ENCODE peak calls at places on chromosomes 2 and 18, in five cellular contexts. E is GM12878, W is HepG2, K is K562, Q is WTC11. V is an unnamed sample.

GRCh38 chr18:69216390-69216789 is 184.3 kb upstream of the DOK6 start:
- DNase-seq in E (no peak), W (no peak), K (no peak), Q (no peak), V (no peak)

GRCh38 chr2:15457868-15458267 is 103.3 kb downstream of the NBAS start:
- DNase-seq in E (no peak), W (no peak), K (no peak), Q (no peak), V (no peak)

GRCh38 chr18:46502444-46502843 is 154.6 kb downstream of the LOXHD1 start:
- DNase-seq in E (no peak), W (no peak), K (peak), Q (peak), V (peak)

GRCh38 chr2:28377984-28378678 is 14.5 kb upstream of the FOSL2 start:
- DNase-seq in E (no peak), W (no peak), K (no peak), Q (no peak), V (no peak)

GRCh38 chr2:66794571-66794970 is 359.6 kb downstream of the MEIS1 start:
- DNase-seq in E (no peak), W (no peak), K (no peak), Q (no peak), V (no peak)

GRCh38 chr2:147405651-147406050 is 439.2 kb upstream of the ACVR2A start:
- DNase-seq in E (no peak), W (no peak), K (no peak), Q (no peak), V (no peak)

GRCh38 chr2:66252002-66252545 is 182.9 kb upstream of the MEIS1 start:
- DNase-seq in E (no peak), W (no peak), K (no peak), Q (no peak), V (no peak)

GRCh38 chr2:120423167-120423943 is 77.4 kb downstream of the INHBB start:
- DNase-seq in E (no peak), W (no peak), K (no peak), Q (no peak), V (peak)

GRCh38 chr2:85899849-85900248 is 11.1 kb upstream of the ST3GAL5 start:
- DNase-seq in E (no peak), W (no peak), K (no peak), Q (no peak), V (no peak)

GRCh38 chr2:119234021-119235019 is 10.7 kb downstream of the STEAP3 start:
- DNase-seq in E (no peak), W (peak), K (peak), Q (peak), V (no peak)

GRCh38 chr2:160379399-160379798 is 114.2 kb downstream of the RBMS1 start:
- DNase-seq in E (no peak), W (no peak), K (no peak), Q (no peak), V (no peak)

GRCh38 chr2:18883626-18884456 is 294.5 kb upstream of the NT5C1B start:
- DNase-seq in E (no peak), W (peak), K (no peak), Q (peak), V (no peak)

GRCh38 chr2:111116016-111116746 is 4.5 kb upstream of the BCL2L11 start:
- DNase-seq in E (peak), W (no peak), K (no peak), Q (no peak), V (no peak)

GRCh38 chr2:200003444-200003843 is 48.1 kb downstream of the MAIP1 start:
- DNase-seq in E (no peak), W (no peak), K (no peak), Q (no peak), V (no peak)

GRCh38 chr2:169047253-169048250 is 16.4 kb upstream of the ABCB11 start:
- DNase-seq in E (no peak), W (no peak), K (no peak), Q (no peak), V (no peak)

GRCh38 chr18:78713064-78713463 is 266.6 kb upstream of the SALL3 start:
- DNase-seq in E (no peak), W (no peak), K (peak), Q (peak), V (peak)

GRCh38 chr2:222734690-222735014 is 63.2 kb downstream of the MOGAT1 start:
- DNase-seq in E (peak), W (peak), K (no peak), Q (no peak), V (no peak)

GRCh38 chr2:201696151-201696659 is 2.2 kb downstream of the MPP4 start:
- DNase-seq in E (no peak), W (no peak), K (no peak), Q (no peak), V (no peak)
- TF ChIP-seq ATF2 in E (no peak), W (no peak), K (no peak), Q (no peak), V (no peak)

GRCh38 chr2:175004730-175004979 is 526 bp downstream of the CHN1 start:
- DNase-seq in E (no peak), W (no peak), K (no peak), Q (no peak), V (no peak)

GRCh38 chr2:175007510-175007909 is 2.3 kb upstream of the CHN1 start:
- DNase-seq in E (no peak), W (no peak), K (no peak), Q (no peak), V (no peak)

GRCh38 chr2:175002547-175003274 is 2.5 kb downstream of the CHN1 start:
- DNase-seq in E (no peak), W (no peak), K (no peak), Q (no peak), V (no peak)

GRCh38 chr2:175003875-175004729 is 1.1 kb downstream of the CHN1 start:
- DNase-seq in E (no peak), W (no peak), K (no peak), Q (peak), V (peak)

GRCh38 chr2:175004980-175005832 is at the start of gene CHN1:
- DNase-seq in E (no peak), W (peak), K (peak), Q (peak), V (no peak)
- TF ChIP-seq ATF2 in E (no peak), W (no peak), K (no peak), Q (no peak), V (no peak)

GRCh38 chr18:48229445-48230052 is 179.6 kb downstream of the ZBTB7C start:
- DNase-seq in E (no peak), W (no peak), K (no peak), Q (peak), V (no peak)

GRCh38 chr18:48228841-48229240 is 180.3 kb downstream of the ZBTB7C start:
- DNase-seq in E (no peak), W (no peak), K (no peak), Q (no peak), V (no peak)

GRCh38 chr18:48227206-48227605 is 182.0 kb downstream of the ZBTB7C start:
- DNase-seq in E (no peak), W (no peak), K (no peak), Q (no peak), V (no peak)

GRCh38 chr18:48228301-48228715 is 180.9 kb downstream of the ZBTB7C start:
- DNase-seq in E (no peak), W (no peak), K (no peak), Q (no peak), V (no peak)

DNA sequence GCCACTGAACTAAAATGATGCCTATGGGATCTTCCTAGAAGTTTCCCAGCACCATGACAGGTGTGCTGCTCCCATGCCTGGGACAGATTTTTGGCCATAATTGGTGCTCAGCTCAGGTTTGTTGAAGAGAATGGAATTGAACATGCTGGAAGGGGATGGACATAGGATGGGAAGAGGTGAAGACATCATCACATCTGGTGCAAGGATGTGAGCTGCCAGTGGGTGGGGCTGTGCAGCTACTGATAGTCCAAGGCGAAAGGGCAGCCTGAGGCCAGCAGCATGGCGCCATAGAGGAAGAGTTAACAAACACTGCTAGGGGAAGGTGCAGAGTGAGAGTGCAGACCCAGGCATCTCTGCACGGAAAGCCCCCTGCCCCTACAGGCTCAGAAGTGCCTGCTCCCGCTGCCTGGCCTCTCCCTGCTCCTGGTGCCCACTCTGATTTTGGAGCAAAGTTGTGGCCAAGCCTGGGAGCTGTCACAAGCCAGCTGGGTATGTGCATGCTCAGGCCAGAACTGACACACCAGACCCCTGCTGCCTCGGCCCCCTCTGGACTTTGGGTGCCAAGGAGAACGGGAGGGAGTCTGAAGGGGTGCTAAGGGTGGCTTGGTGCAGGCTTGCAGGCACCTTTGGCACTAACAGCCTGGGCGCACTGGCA is 178.6 kb downstream of the ZBTB7C start:
- DNase-seq in E (no peak), W (peak), K (peak), Q (peak), V (peak)
- TF ChIP-seq ATF2 in E (no peak), W (no peak), K (no peak), Q (no peak), V (no peak)

GRCh38 chr2:101823347-101823791 is 125.9 kb downstream of the MAP4K4 start:
- DNase-seq in E (no peak), W (peak), K (peak), Q (peak), V (peak)
- TF ChIP-seq ATF2 in E (no peak), W (no peak), K (no peak), Q (no peak), V (no peak)

GRCh38 chr2:176536739-176537138 is 267.5 kb downstream of the MTX2 start:
- DNase-seq in E (no peak), W (no peak), K (no peak), Q (no peak), V (no peak)

GRCh38 chr2:176533505-176534193 is 264.4 kb downstream of the MTX2 start:
- DNase-seq in E (no peak), W (no peak), K (no peak), Q (no peak), V (no peak)

GRCh38 chr2:176537932-176538331 is 268.7 kb downstream of the MTX2 start:
- DNase-seq in E (no peak), W (no peak), K (no peak), Q (no peak), V (no peak)

GRCh38 chr2:176534798-176535479 is 265.7 kb downstream of the MTX2 start:
- DNase-seq in E (no peak), W (no peak), K (no peak), Q (no peak), V (no peak)

DNA sequence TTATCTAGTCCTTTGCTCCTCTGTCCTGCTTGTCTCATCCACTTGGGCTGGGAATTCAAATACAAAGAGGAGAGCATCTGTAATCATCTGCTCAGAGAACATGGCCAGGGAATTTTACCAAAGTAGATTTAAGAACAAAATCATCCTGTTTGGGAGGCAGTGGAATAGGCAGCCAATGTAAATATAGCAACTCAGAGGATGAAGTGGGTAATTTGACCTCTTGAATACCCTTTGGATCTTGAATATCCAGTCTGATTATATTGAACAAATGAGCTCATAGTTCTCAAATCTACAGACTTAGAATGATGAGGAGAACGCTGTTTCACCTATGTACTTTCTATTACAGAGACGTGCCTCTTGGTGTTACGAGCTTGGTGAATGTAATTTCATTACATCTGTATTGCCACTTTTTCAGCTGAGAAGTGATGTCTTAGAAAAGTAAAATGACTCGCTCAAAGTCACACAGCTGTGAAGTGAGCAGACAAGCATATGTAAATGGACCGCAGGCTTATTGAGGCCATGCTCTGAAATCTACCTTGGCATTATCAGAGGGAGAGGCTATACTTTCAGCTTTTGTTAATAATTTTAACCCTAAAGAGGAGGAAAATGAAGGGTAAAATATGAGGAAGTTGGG is 266.4 kb downstream of the MTX2 start:
- DNase-seq in E (no peak), W (no peak), K (no peak), Q (no peak), V (no peak)
- TF ChIP-seq ATF2 in E (no peak), W (no peak), K (no peak), Q (no peak), V (no peak)

DNA sequence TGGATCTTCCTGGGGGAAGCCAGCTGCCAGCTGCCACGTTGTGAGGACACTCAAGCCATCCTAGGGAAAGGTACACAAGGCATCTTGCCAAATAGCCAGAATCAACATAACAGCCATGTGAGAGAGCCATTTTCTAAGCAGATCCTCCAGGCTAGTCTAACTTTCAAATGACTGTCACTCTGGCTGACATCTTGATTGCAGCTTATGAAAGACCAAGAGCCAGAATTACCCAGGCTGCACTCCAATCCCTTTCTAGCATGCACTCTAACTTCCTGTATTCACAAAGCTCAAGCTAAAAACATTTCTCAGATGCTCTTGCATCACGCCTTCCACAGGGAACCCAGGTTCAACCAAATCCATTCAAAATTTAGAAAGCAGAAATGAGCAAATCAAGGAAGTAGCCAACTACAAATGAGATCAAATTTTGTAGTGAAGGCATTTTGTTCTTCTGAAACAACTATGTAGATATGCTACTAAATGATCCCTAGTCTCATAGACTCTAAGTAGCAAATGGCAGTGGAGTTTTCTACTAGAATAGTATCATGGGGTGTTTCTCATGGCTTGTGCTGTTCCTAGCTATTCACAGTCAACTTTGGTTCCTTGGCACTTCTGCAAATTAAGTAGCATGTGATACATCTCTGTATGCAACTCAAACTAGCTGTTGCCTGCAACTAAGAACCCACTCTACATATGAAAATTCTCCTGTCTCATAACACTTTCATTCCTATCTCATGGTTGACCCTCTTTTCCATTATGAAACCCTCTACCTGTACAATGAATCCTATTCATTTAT is 281.9 kb downstream of the ZEB2 start:
- DNase-seq in E (no peak), W (peak), K (no peak), Q (no peak), V (no peak)
- TF ChIP-seq ATF2 in E (no peak), W (no peak), K (no peak), Q (no peak), V (no peak)

GRCh38 chr2:239676716-239677454 is 276.1 kb upstream of the HDAC4 start:
- DNase-seq in E (no peak), W (no peak), K (no peak), Q (no peak), V (no peak)
- TF ChIP-seq ATF2 in E (no peak), W (no peak), K (no peak), Q (no peak), V (no peak)

DNA sequence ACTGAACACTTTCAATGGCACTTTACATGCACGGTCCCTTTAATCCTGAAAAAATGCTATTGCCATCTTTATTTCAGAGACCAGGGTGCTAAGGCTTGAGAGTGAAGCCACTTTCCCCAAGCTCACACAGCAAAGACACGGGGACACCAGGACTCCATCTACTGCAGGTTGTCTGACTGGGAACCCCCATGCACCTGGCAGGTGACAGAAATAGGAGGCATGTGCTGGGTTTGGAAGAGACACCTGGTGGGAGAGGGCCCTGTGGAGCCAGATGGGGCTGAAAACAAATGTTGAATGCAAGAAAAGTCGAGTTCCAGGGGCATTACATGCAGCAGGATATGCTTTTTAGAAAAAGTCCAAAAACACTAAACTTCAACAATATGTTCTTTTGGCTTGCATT is 5.2 kb upstream of the EHD3 start:
- DNase-seq in E (no peak), W (no peak), K (no peak), Q (no peak), V (peak)
- TF ChIP-seq ATF2 in E (no peak), W (no peak), K (no peak), Q (no peak), V (no peak)

DNA sequence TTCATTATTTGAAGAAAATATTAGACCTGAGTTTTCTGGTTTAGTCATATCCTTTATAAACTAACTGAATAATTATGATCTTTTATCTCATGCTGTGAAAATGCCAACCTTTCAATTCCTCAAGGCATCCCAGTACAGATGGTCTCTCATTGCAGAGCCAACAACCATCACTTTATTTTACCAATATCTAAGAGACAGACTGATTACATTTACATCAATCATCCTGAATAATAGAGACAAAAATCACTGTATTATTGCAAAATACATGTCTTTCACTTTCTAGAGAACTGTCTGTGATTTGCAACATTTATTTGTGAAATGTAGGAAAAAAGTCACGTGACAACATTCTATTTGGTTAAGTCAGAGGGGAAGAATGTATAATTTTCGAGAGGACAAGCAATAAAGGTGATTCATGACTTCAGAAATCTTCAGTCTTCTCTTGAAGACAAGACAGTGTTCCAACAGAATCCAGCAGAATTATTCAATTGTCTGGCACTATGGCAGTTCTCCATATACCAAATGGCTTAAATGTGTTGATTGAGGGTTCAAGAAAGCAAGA is 503.6 kb upstream of the SYT4 start:
- DNase-seq in E (no peak), W (no peak), K (no peak), Q (no peak), V (no peak)
- TF ChIP-seq ATF2 in E (no peak), W (no peak), K (no peak), Q (no peak), V (no peak)

GRCh38 chr2:228771719-228772254 is 499.3 kb downstream of the PID1 start:
- DNase-seq in E (no peak), W (no peak), K (no peak), Q (no peak), V (no peak)
- TF ChIP-seq ATF2 in E (no peak), W (no peak), K (no peak), Q (no peak), V (no peak)